ENCODE peak calls at places on chromosome 1, in four cellular contexts. V, D, G and U are unnamed samples.

GRCh38 chr1:19799233-19799876 is 361 bp downstream of the TMCO4 start:
- DNase-seq in G (peak), V (peak), D (peak), U (no peak)

GRCh38 chr1:40710581-40711315 is 19.2 kb downstream of the NFYC start:
- DNase-seq in G (peak), D (no peak), V (no peak), U (no peak)

GRCh38 chr1:197695961-197696360 is 79.3 kb downstream of the DENND1B start:
- DNase-seq in V (peak), D (no peak), G (peak), U (no peak)

GRCh38 chr1:194342484-194343262 is 1156.3 kb upstream of the B3GALT2 start:
- DNase-seq in V (no peak), G (no peak), D (peak), U (no peak)

GRCh38 chr1:194076646-194077045 is 890.2 kb upstream of the B3GALT2 start:
- DNase-seq in G (peak), D (no peak), V (no peak), U (no peak)

GRCh38 chr1:11684070-11684469 is 3.1 kb upstream of the MAD2L2 start:
- DNase-seq in G (no peak), V (no peak), D (no peak), U (no peak)

GRCh38 chr1:167016090-167016750 is 27.1 kb downstream of the MAEL start:
- DNase-seq in D (no peak), V (peak), G (no peak), U (no peak)

GRCh38 chr1:24415910-24416665 is 486 bp downstream of the NIPAL3 start:
- DNase-seq in D (no peak), V (peak), G (peak), U (no peak)

GRCh38 chr1:81097860-81098259 is 702.9 kb upstream of the ADGRL2 start:
- DNase-seq in D (no peak), G (no peak), V (no peak), U (no peak)

GRCh38 chr1:36913523-36914060 is 120.7 kb downstream of the GRIK3 start:
- DNase-seq in V (no peak), D (no peak), G (no peak), U (no peak)

GRCh38 chr1:200409203-200409760 is 554 bp downstream of the ZNF281 start:
- DNase-seq in G (peak), V (peak), D (no peak), U (no peak)

GRCh38 chr1:116289219-116289618 is 83.8 kb upstream of the ATP1A1 start:
- DNase-seq in D (no peak), G (no peak), V (peak), U (no peak)

GRCh38 chr1:182069028-182069466 is 7.5 kb upstream of the ZNF648 start:
- DNase-seq in D (peak), V (peak), G (peak), U (no peak)

GRCh38 chr1:193103759-193104495 is 1.3 kb downstream of the GLRX2 start:
- DNase-seq in V (peak), G (peak), D (no peak), U (no peak)

GRCh38 chr1:62735491-62736171 is 47.4 kb upstream of the DOCK7 start:
- DNase-seq in D (no peak), G (peak), V (peak), U (no peak)

GRCh38 chr1:44688760-44689446 is 14.4 kb downstream of the ARMH1 start:
- DNase-seq in D (no peak), G (no peak), V (no peak), U (no peak)

GRCh38 chr1:156510709-156511108 is 10.1 kb upstream of the MEF2D start:
- DNase-seq in V (peak), D (no peak), G (peak), U (no peak)

GRCh38 chr1:75543705-75544104 is 67.2 kb downstream of the SLC44A5 start:
- DNase-seq in D (no peak), G (no peak), V (peak), U (no peak)

GRCh38 chr1:63611231-63611630 is 18.0 kb downstream of the PGM1 start:
- DNase-seq in D (no peak), G (no peak), V (no peak), U (no peak)

GRCh38 chr1:155307247-155307740 is 1.4 kb upstream of the FDPS start:
- DNase-seq in G (peak), V (peak), D (peak), U (no peak)

GRCh38 chr1:96598416-96599168 is 123.0 kb upstream of the PTBP2 start:
- DNase-seq in V (peak), G (peak), D (no peak), U (no peak)

GRCh38 chr1:96596226-96596625 is 125.4 kb upstream of the PTBP2 start:
- DNase-seq in V (peak), G (peak), D (peak), U (no peak)
- TF ChIP-seq CTCF in V (peak), G (peak), D (peak), U (peak)

DNA sequence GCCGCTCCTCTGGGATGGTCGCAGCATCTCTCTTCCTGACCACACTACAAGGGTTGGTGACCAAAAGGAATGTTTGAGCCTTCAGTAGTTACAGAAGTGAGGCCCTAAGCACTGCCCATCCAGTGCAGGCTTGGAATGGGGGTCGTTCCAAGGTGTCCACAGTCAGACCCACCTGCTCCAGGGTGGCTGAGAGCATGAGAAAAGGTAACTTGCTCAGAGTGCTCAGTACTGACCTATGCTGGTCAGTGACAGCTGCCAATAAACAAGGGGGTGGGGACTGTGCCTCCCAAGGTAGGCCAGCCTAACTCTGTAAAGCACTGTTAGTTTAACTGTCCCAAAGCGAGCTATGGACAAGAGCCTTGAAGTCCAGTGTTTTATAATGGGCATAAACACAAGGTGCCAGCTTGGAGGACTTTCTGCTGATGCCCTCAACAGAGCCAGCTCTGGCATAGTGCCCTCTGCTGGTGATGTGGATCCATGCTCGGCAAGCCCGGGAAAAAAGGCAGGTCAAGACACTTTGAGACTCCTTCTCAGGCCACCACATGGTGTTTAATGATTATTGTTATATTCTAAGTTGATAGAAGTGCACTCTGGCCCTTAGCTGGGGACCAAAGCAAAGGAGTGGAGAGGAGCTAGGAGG is 78.1 kb upstream of the DNAH14 start:
- DNase-seq in V (peak), G (peak), D (peak), U (no peak)
- TF ChIP-seq CTCF in V (peak), G (peak), D (peak), U (peak)

DNA sequence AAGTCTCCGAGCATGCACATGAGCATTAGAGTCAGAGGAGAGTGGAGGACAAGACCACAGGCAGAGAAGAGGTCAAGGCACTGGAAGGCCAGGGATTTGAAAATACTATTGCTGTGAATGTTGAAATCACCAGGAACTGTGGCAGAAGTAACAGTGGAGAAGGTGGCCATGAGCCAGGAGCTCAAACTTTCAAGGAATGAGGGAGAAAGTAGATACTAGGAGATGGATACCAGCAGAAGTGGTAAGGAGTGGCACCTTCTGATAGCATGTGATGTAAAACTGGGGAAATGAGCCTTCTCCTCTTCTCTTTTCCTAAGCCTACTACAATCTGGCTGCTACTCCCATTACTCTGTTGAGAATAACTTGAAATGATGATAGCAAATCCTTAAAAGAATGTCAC is 1.8 kb upstream of the CR1 start:
- DNase-seq in V (no peak), D (no peak), G (no peak), U (no peak)
- TF ChIP-seq CTCF in V (no peak), D (no peak), G (no peak), U (no peak)

GRCh38 chr1:243346016-243346415 is 90.2 kb downstream of the SDCCAG8 start:
- DNase-seq in V (no peak), G (no peak), D (no peak), U (no peak)

GRCh38 chr1:243348331-243348730 is 92.5 kb downstream of the SDCCAG8 start:
- DNase-seq in V (no peak), G (no peak), D (no peak), U (no peak)

GRCh38 chr1:243346481-243346880 is 90.6 kb downstream of the SDCCAG8 start:
- DNase-seq in G (no peak), V (no peak), D (no peak), U (no peak)

GRCh38 chr1:243343970-243344749 is 88.3 kb downstream of the SDCCAG8 start:
- DNase-seq in D (peak), G (peak), V (peak), U (peak)

GRCh38 chr1:243345205-243345604 is 89.4 kb downstream of the SDCCAG8 start:
- DNase-seq in D (peak), G (peak), V (no peak), U (no peak)
- TF ChIP-seq CTCF in D (peak), G (peak), V (no peak), U (no peak)

DNA sequence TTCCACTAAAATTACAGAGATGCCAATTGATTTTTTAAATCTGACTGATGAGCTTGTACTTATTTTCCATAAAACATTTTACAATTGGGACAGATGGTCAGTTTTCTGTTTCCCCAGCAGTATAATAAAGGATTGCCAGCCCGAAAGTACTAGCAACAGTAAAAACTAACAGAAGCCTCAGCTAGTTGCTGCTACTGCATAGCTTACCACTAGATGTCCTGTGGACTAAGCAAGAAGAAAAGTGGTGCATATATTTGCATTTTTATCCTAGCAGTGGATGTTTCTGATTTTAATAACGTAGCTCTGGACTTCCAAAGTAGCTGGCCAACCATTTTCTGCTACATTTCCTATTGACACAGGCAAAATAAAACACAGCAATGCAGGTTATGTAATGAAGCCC is 241.5 kb downstream of the BARHL2 start:
- DNase-seq in G (no peak), D (no peak), V (peak), U (no peak)
- TF ChIP-seq CTCF in G (peak), D (no peak), V (peak), U (no peak)

DNA sequence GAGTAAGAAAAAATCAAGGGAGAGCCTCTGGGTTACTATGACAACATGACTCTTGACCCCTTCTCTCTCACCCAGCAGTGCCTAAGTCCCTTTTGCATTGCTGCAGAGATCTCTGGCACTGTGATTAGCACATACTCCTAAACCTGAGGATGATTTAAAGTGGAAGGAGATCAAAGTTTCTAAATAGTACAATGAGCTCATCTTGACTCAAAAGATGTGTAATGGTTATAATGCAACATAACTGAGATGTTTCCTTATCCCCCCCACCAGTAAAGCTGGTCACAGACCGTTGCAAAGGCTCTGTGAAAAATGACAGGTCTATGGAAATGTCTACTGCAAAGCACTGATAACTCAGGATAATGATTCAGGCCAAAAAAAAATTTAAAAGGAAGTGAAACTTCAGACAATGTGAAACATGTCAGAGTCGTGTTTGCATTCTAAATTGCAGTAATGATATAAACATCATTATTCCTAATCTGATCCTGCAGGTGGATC is 519.2 kb downstream of the KIF26B start:
- DNase-seq in D (no peak), V (peak), G (peak), U (no peak)
- TF ChIP-seq CTCF in D (no peak), V (no peak), G (no peak), U (no peak)

DNA sequence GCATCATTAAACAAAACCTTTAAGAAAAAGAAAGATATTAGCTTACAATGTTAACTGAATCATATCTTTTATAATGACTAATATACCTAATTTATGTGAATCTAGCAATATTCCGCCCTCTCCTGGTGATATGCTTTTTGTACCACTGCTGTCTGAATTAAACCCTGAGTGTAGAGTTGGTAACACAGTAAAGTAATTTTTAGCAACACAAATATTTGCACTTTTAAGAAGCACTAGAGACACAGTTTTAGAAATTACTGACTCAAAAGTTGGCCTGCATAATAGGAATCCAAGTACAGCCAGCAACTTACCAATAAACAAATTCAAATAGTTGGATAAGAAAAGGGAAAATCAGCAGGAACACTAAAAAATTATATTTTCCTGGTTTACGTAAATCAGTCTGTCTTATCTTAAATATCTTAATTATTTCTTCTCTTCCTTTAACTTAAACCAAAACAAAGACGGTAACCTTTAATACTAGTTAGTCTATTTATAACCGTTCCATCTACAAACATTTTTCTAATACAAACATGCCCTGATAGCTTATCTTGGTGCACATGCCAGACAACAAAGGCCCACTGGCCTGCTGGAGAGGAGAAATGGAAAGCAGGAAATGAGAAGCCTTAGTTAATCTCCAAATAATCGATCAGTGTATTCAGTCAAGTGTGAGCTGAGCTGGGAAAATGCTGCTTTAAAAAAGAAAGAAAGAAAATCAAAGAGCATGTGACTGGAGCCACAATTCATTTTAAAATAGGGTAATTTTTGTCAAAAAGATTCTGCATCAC is 246.0 kb downstream of the RERE start:
- DNase-seq in D (peak), G (peak), V (peak), U (no peak)
- TF ChIP-seq CTCF in D (peak), G (peak), V (peak), U (no peak)

DNA sequence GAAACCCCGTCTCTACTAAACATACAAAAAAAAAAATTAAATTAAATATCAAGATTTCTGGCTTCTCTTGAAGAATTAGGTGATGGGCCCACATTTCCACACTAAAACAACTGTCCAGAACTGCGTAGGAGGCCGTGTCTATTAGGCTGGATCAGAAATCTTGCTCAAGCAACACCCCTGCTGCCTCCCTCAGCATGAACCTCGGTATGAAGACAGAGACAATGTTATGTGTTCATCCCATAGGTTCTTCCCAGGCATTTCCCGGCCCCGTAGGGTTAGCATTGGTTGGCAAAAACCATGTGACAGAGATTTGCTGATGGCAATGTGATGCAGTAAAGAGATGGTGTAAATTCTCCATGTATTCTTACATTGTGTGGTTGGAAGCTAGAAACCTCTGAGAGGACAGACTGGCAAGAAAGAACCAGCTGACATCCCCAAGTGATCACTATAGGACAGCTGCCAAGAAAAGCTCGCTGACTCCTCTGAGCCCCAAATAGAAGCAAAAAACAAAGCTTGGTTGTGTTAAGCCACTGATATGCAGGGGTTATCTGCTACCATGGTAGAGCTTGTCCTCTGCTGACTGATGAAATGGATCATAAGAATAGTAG is 34.5 kb downstream of the EBNA1BP2 start:
- DNase-seq in V (no peak), D (no peak), G (no peak), U (no peak)
- TF ChIP-seq CTCF in V (no peak), D (no peak), G (no peak), U (no peak)

GRCh38 chr1:118077331-118078055 is 107.5 kb downstream of the SPAG17 start:
- DNase-seq in V (peak), G (peak), D (peak), U (no peak)
- TF ChIP-seq CTCF in V (peak), G (peak), D (peak), U (no peak)

DNA sequence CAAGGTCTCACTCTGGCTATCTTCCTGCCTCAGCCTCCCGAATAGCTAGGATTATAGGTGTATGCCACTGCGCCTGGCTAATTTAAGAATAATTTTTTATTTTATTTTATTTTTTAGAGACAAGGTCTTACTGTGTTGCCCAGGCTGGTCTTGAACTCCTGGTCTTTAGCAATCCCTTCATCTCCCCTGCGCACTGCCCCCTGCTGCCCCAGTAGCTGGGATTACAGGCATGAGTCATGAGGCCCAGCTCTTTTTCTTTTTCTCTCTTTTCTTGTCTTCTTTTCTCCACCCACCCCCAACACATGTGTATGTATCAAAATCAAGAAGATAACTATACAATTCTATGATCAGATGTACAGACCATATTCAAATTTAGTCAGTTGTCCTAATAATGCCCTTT is 87.2 kb downstream of the PEX14 start:
- DNase-seq in D (peak), G (peak), V (no peak), U (no peak)
- TF ChIP-seq CTCF in D (no peak), G (peak), V (peak), U (peak)